ENCODE peak calls at places on chromosomes 16 and 17, in eight cellular contexts. One of them, this sample, is unnamed.

GRCh38 chr16:10658943-10659342 is 35.8 kb downstream of the TEKT5 start:
- DNase-seq in endodermal cell: no peak
- DNase-seq in OCI-LY7: no peak
- DNase-seq in astrocyte of the cerebellum: no peak
- DNase-seq in GM06990: no peak
- DNase-seq in thoracic aorta: no peak
- DNase-seq in AG04450: no peak
- DNase-seq in PC-9: no peak
- DNase-seq in this sample: no peak

GRCh38 chr16:15963307-15963910 is 14.0 kb downstream of the ABCC1 start:
- DNase-seq in endodermal cell: no peak
- DNase-seq in OCI-LY7: peak; percentile 26
- DNase-seq in astrocyte of the cerebellum: no peak
- DNase-seq in GM06990: no peak
- DNase-seq in thoracic aorta: no peak
- DNase-seq in AG04450: no peak
- DNase-seq in PC-9: no peak
- DNase-seq in this sample: no peak

GRCh38 chr17:41064301-41064700 is 1.4 kb downstream of the KRTAP2-4 start:
- DNase-seq in endodermal cell: no peak
- DNase-seq in OCI-LY7: no peak
- DNase-seq in astrocyte of the cerebellum: no peak
- DNase-seq in GM06990: no peak
- DNase-seq in thoracic aorta: no peak
- DNase-seq in AG04450: no peak
- DNase-seq in PC-9: no peak
- DNase-seq in this sample: no peak

GRCh38 chr16:54283735-54284318 is 2.8 kb downstream of the IRX3 start:
- DNase-seq in endodermal cell: no peak
- DNase-seq in OCI-LY7: no peak
- DNase-seq in astrocyte of the cerebellum: no peak
- DNase-seq in GM06990: no peak
- DNase-seq in thoracic aorta: no peak
- DNase-seq in AG04450: no peak
- DNase-seq in PC-9: no peak
- DNase-seq in this sample: no peak

GRCh38 chr17:82059272-82060000 is 6.2 kb downstream of the DUS1L start:
- DNase-seq in endodermal cell: no peak
- DNase-seq in OCI-LY7: no peak
- DNase-seq in astrocyte of the cerebellum: no peak
- DNase-seq in GM06990: peak; percentile 22
- DNase-seq in thoracic aorta: no peak
- DNase-seq in AG04450: no peak
- DNase-seq in PC-9: no peak
- DNase-seq in this sample: no peak

GRCh38 chr17:5526821-5527598 is 40.6 kb downstream of the MIS12 start:
- DNase-seq in endodermal cell: no peak
- DNase-seq in OCI-LY7: no peak
- DNase-seq in astrocyte of the cerebellum: peak; percentile 65
- DNase-seq in GM06990: no peak
- DNase-seq in thoracic aorta: peak; percentile 83
- DNase-seq in AG04450: peak; percentile 91
- DNase-seq in PC-9: peak; percentile 69
- DNase-seq in this sample: peak; percentile 74

GRCh38 chr17:1882836-1883235 is 53.0 kb downstream of the RPA1 start:
- DNase-seq in endodermal cell: peak; percentile 82
- DNase-seq in OCI-LY7: peak; percentile 55
- DNase-seq in astrocyte of the cerebellum: no peak
- DNase-seq in GM06990: no peak
- DNase-seq in thoracic aorta: no peak
- DNase-seq in AG04450: no peak
- DNase-seq in PC-9: peak; percentile 25
- DNase-seq in this sample: no peak

GRCh38 chr17:68461589-68461988 is 4.3 kb upstream of the WIPI1 start:
- DNase-seq in endodermal cell: peak; percentile 67
- DNase-seq in OCI-LY7: peak; percentile 78
- DNase-seq in astrocyte of the cerebellum: no peak
- DNase-seq in GM06990: peak; percentile 64
- DNase-seq in thoracic aorta: no peak
- DNase-seq in AG04450: no peak
- DNase-seq in PC-9: no peak
- DNase-seq in this sample: no peak

GRCh38 chr17:8304181-8304910 is 5.7 kb upstream of the ARHGEF15 start:
- DNase-seq in endodermal cell: peak; percentile 71
- DNase-seq in OCI-LY7: no peak
- DNase-seq in astrocyte of the cerebellum: no peak
- DNase-seq in GM06990: no peak
- DNase-seq in thoracic aorta: no peak
- DNase-seq in AG04450: no peak
- DNase-seq in PC-9: no peak
- DNase-seq in this sample: no peak

GRCh38 chr16:59410451-59410850 is 676.3 kb upstream of the GOT2 start:
- DNase-seq in endodermal cell: no peak
- DNase-seq in OCI-LY7: no peak
- DNase-seq in astrocyte of the cerebellum: no peak
- DNase-seq in GM06990: no peak
- DNase-seq in thoracic aorta: no peak
- DNase-seq in AG04450: no peak
- DNase-seq in PC-9: no peak
- DNase-seq in this sample: no peak

GRCh38 chr17:49969134-49969759 is at the start of gene DLX4:
- DNase-seq in endodermal cell: peak; percentile 85
- DNase-seq in OCI-LY7: no peak
- DNase-seq in astrocyte of the cerebellum: no peak
- DNase-seq in GM06990: no peak
- DNase-seq in thoracic aorta: no peak
- DNase-seq in AG04450: no peak
- DNase-seq in PC-9: no peak
- DNase-seq in this sample: no peak

GRCh38 chr16:88339926-88340754 is 42.6 kb upstream of the ZNF469 start:
- DNase-seq in endodermal cell: no peak
- DNase-seq in OCI-LY7: no peak
- DNase-seq in astrocyte of the cerebellum: no peak
- DNase-seq in GM06990: no peak
- DNase-seq in thoracic aorta: no peak
- DNase-seq in AG04450: no peak
- DNase-seq in PC-9: no peak
- DNase-seq in this sample: no peak

GRCh38 chr17:44362479-44362963 is 1.1 kb downstream of the FAM171A2 start:
- DNase-seq in endodermal cell: peak; percentile 70
- DNase-seq in OCI-LY7: no peak
- DNase-seq in astrocyte of the cerebellum: no peak
- DNase-seq in GM06990: no peak
- DNase-seq in thoracic aorta: no peak
- DNase-seq in AG04450: no peak
- DNase-seq in PC-9: no peak
- DNase-seq in this sample: no peak

GRCh38 chr16:25257956-25258855 is 561 bp upstream of the ZKSCAN2 start:
- DNase-seq in endodermal cell: peak; percentile 94
- DNase-seq in OCI-LY7: peak; percentile 90
- DNase-seq in astrocyte of the cerebellum: peak; percentile 70
- DNase-seq in GM06990: peak; percentile 94
- DNase-seq in thoracic aorta: peak; percentile 27
- DNase-seq in AG04450: peak; percentile 77
- DNase-seq in PC-9: peak; percentile 82
- DNase-seq in this sample: peak; percentile 44

GRCh38 chr16:25258856-25259179 is 1.2 kb upstream of the ZKSCAN2 start:
- DNase-seq in endodermal cell: peak; percentile 73
- DNase-seq in OCI-LY7: peak; percentile 39
- DNase-seq in astrocyte of the cerebellum: no peak
- DNase-seq in GM06990: no peak
- DNase-seq in thoracic aorta: no peak
- DNase-seq in AG04450: no peak
- DNase-seq in PC-9: no peak
- DNase-seq in this sample: no peak

GRCh38 chr16:25260416-25260815 is 2.8 kb upstream of the ZKSCAN2 start:
- DNase-seq in endodermal cell: no peak
- DNase-seq in OCI-LY7: no peak
- DNase-seq in astrocyte of the cerebellum: no peak
- DNase-seq in GM06990: no peak
- DNase-seq in thoracic aorta: no peak
- DNase-seq in AG04450: no peak
- DNase-seq in PC-9: no peak
- DNase-seq in this sample: no peak

GRCh38 chr16:25257504-25257955 is at the start of gene ZKSCAN2:
- DNase-seq in endodermal cell: peak; percentile 94
- DNase-seq in OCI-LY7: peak; percentile 92
- DNase-seq in astrocyte of the cerebellum: peak; percentile 62
- DNase-seq in GM06990: peak; percentile 93
- DNase-seq in thoracic aorta: peak; percentile 56
- DNase-seq in AG04450: peak; percentile 60
- DNase-seq in PC-9: peak; percentile 94
- DNase-seq in this sample: no peak

GRCh38 chr16:25256821-25257503 is 683 bp downstream of the ZKSCAN2 start:
- DNase-seq in endodermal cell: peak; percentile 70
- DNase-seq in OCI-LY7: peak; percentile 34
- DNase-seq in astrocyte of the cerebellum: no peak
- DNase-seq in GM06990: no peak
- DNase-seq in thoracic aorta: no peak
- DNase-seq in AG04450: no peak
- DNase-seq in PC-9: no peak
- DNase-seq in this sample: no peak
- TF ChIP-seq CTCF in endodermal cell: peak; percentile 53
- TF ChIP-seq CTCF in OCI-LY7: peak; percentile 49
- TF ChIP-seq CTCF in astrocyte of the cerebellum: no peak
- TF ChIP-seq CTCF in GM06990: no peak
- TF ChIP-seq CTCF in thoracic aorta: no peak
- TF ChIP-seq CTCF in AG04450: peak; percentile 12
- TF ChIP-seq CTCF in PC-9: no peak
- TF ChIP-seq CTCF in this sample: no peak

GRCh38 chr17:77644181-77644972 is 314.1 kb upstream of the TNRC6C start:
- DNase-seq in endodermal cell: peak; percentile 48
- DNase-seq in OCI-LY7: no peak
- DNase-seq in astrocyte of the cerebellum: no peak
- DNase-seq in GM06990: no peak
- DNase-seq in thoracic aorta: no peak
- DNase-seq in AG04450: no peak
- DNase-seq in PC-9: no peak
- DNase-seq in this sample: no peak
- H3K4me3 ChIP-seq in endodermal cell: no peak overlapping the region
- H3K4me3 ChIP-seq in OCI-LY7: no peak overlapping the region
- H3K4me3 ChIP-seq in astrocyte of the cerebellum: no peak overlapping the region
- H3K4me3 ChIP-seq in GM06990: no peak overlapping the region
- H3K4me3 ChIP-seq in thoracic aorta: no peak overlapping the region
- H3K4me3 ChIP-seq in AG04450: no peak overlapping the region
- H3K4me3 ChIP-seq in PC-9: no peak overlapping the region
- H3K4me3 ChIP-seq in this sample: no peak overlapping the region

DNA sequence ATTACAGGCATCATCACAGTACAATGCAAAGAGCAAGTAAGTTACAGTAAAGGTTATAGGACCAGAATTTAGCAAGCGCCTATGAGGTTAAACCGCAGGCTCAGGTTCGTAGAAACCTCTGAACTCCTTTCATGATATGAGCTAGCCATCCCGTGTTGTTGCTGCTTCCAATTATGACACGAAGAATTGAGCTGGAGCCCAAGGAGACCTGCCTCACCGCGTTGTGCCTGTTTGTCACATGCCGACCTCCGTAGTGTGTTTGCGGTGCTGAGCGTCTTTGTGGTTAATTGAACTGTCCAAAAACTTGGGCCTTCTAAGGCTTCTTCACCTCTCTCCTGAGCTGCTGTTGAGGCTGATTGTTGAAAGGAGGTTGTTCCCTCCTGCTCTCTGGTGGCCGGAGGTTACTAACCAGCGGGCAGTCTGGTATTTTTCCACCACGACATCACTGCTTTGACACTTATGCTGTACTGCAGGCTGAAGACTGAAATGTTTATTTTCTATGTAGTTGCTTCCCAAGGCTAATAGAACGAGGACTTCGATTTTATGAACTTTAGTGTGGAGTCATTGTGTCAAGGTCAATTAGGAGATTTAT is 67.5 kb downstream of the SEC14L1 start:
- DNase-seq in endodermal cell: peak; percentile 68
- DNase-seq in OCI-LY7: no peak
- DNase-seq in astrocyte of the cerebellum: peak; percentile 20
- DNase-seq in GM06990: no peak
- DNase-seq in thoracic aorta: no peak
- DNase-seq in AG04450: peak; percentile 10
- DNase-seq in PC-9: no peak
- DNase-seq in this sample: no peak
- TF ChIP-seq CTCF in endodermal cell: peak; percentile 33
- TF ChIP-seq CTCF in OCI-LY7: no peak
- TF ChIP-seq CTCF in astrocyte of the cerebellum: peak; percentile 46
- TF ChIP-seq CTCF in GM06990: no peak
- TF ChIP-seq CTCF in thoracic aorta: peak; percentile 37
- TF ChIP-seq CTCF in AG04450: peak; percentile 27
- TF ChIP-seq CTCF in PC-9: no peak
- TF ChIP-seq CTCF in this sample: peak; percentile 11

DNA sequence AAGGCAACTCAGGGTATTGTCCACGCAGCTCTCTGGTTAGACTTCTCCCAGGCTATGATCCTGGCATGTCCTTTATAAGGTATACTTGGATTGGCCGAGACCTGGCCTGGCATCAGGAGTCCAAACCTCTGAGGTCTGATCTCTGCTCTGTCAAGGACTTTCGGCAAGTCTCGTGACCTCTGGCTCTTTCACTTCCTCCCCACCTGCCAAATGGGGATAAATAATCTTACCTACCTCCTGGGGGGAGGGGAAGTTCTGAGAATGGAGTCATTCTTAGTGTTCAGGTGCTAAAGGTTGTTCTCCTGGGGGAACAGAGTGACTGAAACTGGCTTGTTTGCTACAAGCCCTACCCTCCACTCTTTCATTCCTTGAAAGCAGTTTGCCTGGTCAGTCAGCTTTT is 7.6 kb downstream of the ATXN1L start:
- DNase-seq in endodermal cell: no peak
- DNase-seq in OCI-LY7: peak; percentile 87
- DNase-seq in astrocyte of the cerebellum: no peak
- DNase-seq in GM06990: no peak
- DNase-seq in thoracic aorta: no peak
- DNase-seq in AG04450: no peak
- DNase-seq in PC-9: no peak
- DNase-seq in this sample: no peak
- H3K4me3 ChIP-seq in endodermal cell: no peak overlapping the region
- H3K4me3 ChIP-seq in OCI-LY7: peak overlapping the region; percentile 38
- H3K4me3 ChIP-seq in astrocyte of the cerebellum: no peak overlapping the region
- H3K4me3 ChIP-seq in GM06990: peak overlapping the region; percentile 30
- H3K4me3 ChIP-seq in thoracic aorta: no peak overlapping the region
- H3K4me3 ChIP-seq in AG04450: no peak overlapping the region
- H3K4me3 ChIP-seq in PC-9: no peak overlapping the region
- H3K4me3 ChIP-seq in this sample: no peak overlapping the region

This sample was measured in epithelial cell of proximal tubule.